ENCODE peak calls at places on chromosome 7, in four cellular contexts. U, P, W and I are unnamed samples.

GRCh38 chr7:68547794-68548193 is 1050.5 kb upstream of the AUTS2 start:
- DNase-seq in P (peak), W (no peak), U (no peak), I (no peak)

GRCh38 chr7:8724080-8724718 is 290.8 kb downstream of the NXPH1 start:
- DNase-seq in U (peak), P (peak), W (peak), I (no peak)

GRCh38 chr7:33339074-33339805 is 209.9 kb downstream of the BBS9 start:
- DNase-seq in P (no peak), W (peak), U (no peak), I (peak)

GRCh38 chr7:152868122-152869040 is 108.8 kb downstream of the ACTR3B start:
- DNase-seq in P (no peak), W (no peak), U (no peak), I (no peak)

GRCh38 chr7:36079446-36080025 is 73.5 kb upstream of the EEPD1 start:
- DNase-seq in P (no peak), W (no peak), U (no peak), I (peak)

GRCh38 chr7:142957723-142958122 is 4.4 kb downstream of the KEL start:
- DNase-seq in P (no peak), U (no peak), W (peak), I (no peak)

GRCh38 chr7:701086-701671 is 25.3 kb upstream of the DNAAF5 start:
- DNase-seq in W (no peak), P (no peak), U (no peak), I (no peak)

GRCh38 chr7:6379881-6380280 is 67.9 kb downstream of the DAGLB start:
- DNase-seq in U (no peak), P (no peak), W (no peak), I (no peak)

GRCh38 chr7:102273749-102274712 is 12.6 kb upstream of the SH2B2 start:
- DNase-seq in U (no peak), P (peak), W (peak), I (peak)